ENCODE peak calls at places on chromosomes 3 and 15, in seven cellular contexts. N is right lobe of liver, M is gastrocnemius medialis, Q is heart left ventricle, X is spleen, S is stomach, A is A549. K is an unnamed sample.

GRCh38 chr3:105930733-105931132 is 61.9 kb upstream of the CBLB start:
- DNase-seq in N (no peak), M (no peak), Q (no peak), X (no peak), S (no peak), A (no peak), K (no peak)

GRCh38 chr3:124083990-124084389 is 92.1 kb upstream of the ROPN1 start:
- DNase-seq in N (no peak), M (no peak), Q (peak), X (no peak), S (no peak), A (no peak), K (no peak)

GRCh38 chr15:25783607-25784131 is 79.5 kb downstream of the ATP10A start:
- DNase-seq in N (no peak), M (no peak), Q (no peak), X (no peak), S (no peak), A (peak), K (no peak)

GRCh38 chr3:47348411-47349154 is 32.2 kb upstream of the PTPN23 start:
- DNase-seq in N (no peak), M (no peak), Q (no peak), X (no peak), S (no peak), A (no peak), K (no peak)

GRCh38 chr15:71052356-71052755 is 62.9 kb upstream of the THSD4 start:
- DNase-seq in N (no peak), M (no peak), Q (no peak), X (no peak), S (no peak), A (no peak), K (no peak)

GRCh38 chr15:77474310-77474986 is 53.8 kb downstream of the HMG20A start:
- DNase-seq in N (no peak), M (no peak), Q (no peak), X (no peak), S (no peak), A (no peak), K (no peak)

GRCh38 chr3:197599089-197599765 is 43.5 kb upstream of the BDH1 start:
- DNase-seq in N (peak), M (peak), Q (peak), X (peak), S (peak), A (peak), K (peak)

GRCh38 chr3:113140876-113141275 is 70.5 kb upstream of the BOC start:
- DNase-seq in N (no peak), M (no peak), Q (no peak), X (no peak), S (no peak), A (no peak), K (no peak)

GRCh38 chr15:50828610-50829206 is 63.2 kb upstream of the SPPL2A start:
- DNase-seq in N (peak), M (peak), Q (peak), X (no peak), S (no peak), A (peak), K (no peak)

DNA sequence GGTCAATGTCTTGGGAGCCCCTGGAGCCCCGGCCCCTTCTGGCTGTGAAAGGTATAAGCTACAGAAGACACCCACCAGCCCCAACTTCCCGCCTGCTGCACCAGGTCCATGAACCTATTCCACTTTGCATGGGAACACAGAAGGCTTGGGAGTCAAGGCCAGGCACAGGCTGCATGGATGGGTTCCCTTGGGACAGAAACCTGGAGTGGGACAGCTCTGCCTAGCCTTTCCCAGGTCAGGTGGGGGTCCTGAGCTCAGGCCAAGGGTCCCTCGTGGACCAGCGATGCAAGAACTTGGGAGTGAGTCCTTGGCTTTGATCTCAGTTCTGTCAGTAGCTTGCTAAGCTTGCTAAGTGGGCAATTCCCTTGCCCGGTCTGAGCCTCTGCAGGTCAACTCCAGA is 25.0 kb downstream of the TKT start:
- DNase-seq in N (no peak), M (no peak), Q (no peak), X (peak), S (no peak), A (no peak), K (no peak)
- TF ChIP-seq POLR2A in N (no peak), M (no peak), Q (no peak), X (no peak), S (no peak), A (no peak), K (no peak)

DNA sequence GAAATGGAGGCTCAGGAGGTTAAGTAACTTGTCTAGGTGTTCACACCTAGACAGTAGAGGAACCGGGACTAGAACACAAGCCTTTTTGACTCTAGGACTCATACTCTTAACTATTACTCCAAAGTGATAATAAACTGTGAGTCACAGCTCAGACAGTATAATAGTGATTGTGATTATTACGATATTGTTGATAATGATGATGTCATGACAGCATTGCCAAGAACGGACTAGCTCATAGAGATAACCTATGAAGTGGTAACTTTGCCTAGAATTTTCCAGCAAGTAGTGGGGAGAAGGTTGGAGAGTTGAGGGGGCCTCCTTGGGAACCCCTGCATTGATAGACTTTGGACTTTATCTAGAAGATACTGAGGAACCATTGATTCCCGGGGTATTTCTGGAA is 34.0 kb downstream of the STARD5 start:
- DNase-seq in N (no peak), M (no peak), Q (no peak), X (no peak), S (no peak), A (no peak), K (no peak)
- TF ChIP-seq CTCF in N (no peak), M (no peak), Q (no peak), X (no peak), S (no peak), A (no peak), K (no peak)

DNA sequence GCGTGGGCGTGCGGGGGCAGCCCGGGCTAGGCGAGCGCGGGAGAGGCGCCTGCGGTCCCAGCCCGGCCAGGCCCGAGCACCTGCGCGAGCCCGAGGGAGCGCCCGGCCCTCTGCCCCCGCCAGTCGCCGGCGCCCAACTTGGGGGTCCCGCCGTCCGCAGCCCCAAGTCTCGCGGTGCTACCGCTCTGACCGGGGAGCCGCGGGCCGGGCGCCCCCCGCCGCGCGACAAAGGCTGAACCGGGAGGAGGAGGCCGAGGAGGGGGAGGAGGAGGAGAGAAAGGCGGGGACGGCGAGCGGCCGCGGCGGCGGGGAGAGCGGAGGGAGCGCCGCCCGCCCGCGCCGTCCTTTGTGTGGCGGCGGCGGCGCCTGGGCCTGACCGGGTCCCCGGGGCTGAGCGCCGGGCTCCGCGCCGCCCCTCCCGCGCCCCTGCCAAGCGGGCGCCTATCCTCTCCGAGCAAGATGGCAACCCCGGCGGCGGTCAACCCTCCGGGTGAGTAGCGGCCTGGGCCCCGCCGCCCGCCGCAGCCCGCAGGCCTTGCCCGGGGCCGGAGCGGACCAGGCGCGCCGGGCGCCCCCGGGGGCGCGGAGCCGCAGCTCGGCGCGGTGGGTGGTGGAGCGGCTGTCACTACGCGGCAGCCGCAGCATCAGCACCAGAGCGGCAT is at the start of gene ARNT2:
- DNase-seq in N (peak), M (no peak), Q (peak), X (no peak), S (no peak), A (peak), K (no peak)
- H3K4me3 ChIP-seq in N (peak), M (peak), Q (peak), X (peak), S (peak), A (peak), K (peak)

DNA sequence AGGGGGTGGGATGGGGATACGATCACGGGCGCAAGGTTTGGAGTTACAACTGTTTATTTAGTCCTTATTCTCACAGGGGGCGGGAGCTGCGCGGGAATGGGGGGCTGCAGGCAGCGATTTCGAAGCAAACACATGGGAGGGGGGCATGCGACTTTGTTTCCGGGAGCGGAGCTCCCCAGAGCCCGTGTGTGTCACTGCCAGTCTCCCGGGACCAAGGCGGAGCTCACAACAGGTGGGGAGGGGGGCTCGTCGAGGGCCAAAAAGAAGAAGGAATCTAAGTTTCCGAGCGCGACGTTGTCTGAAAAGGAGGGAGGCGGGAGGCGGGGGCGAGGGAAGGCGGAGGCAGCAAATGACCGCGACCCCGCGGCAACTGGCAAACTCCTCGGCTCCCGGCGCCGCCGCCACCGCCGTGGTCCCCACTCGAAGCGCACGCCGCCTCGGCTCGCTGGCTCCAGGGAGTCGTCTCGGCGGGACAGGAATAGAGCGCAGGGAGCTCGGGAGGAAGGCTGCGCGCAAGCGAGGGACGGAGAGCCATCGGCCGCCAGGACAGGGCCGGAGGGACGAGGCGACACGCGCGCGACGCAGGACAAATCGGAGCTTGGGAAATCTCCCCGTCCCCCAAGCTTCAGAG is 1.4 kb downstream of the FOXP1 start:
- DNase-seq in N (peak), M (peak), Q (peak), X (peak), S (peak), A (peak), K (peak)
- TF ChIP-seq POLR2A in N (no peak), M (no peak), Q (no peak), X (no peak), S (no peak), A (peak), K (no peak)

GRCh38 chr3:13629644-13630043 is 80.7 kb downstream of the FBLN2 start:
- DNase-seq in N (no peak), M (no peak), Q (no peak), X (no peak), S (no peak), A (no peak), K (no peak)
- TF ChIP-seq CTCF in N (no peak), M (no peak), Q (no peak), X (no peak), S (no peak), A (no peak), K (no peak)

K was measured in tibial nerve.